ENCODE peak calls at places on chromosomes 12 and 14, in nine cellular contexts. V is right lobe of liver, R is breast epithelium, E is esophagus squamous epithelium, F is body of pancreas, W is IMR-90, D is stomach, L is A549, U is HCT116. Y is an unnamed sample. For H3K4me1, the result is how much of the 10 kb centered on the place peaks cover.

GRCh38 chr12:2804390-2805145 is 7.9 kb upstream of the ITFG2 start:
- DNase-seq in V (peak), R (no peak), E (no peak), F (peak), W (peak), D (no peak), L (no peak), U (no peak), Y (peak)

GRCh38 chr12:124938066-124938465 is 23.6 kb upstream of the UBC start:
- DNase-seq in V (no peak), R (no peak), E (no peak), F (no peak), W (no peak), D (no peak), L (no peak), U (no peak), Y (no peak)

GRCh38 chr12:113862570-113863454 is 103.3 kb downstream of the RBM19 start:
- DNase-seq in V (no peak), R (no peak), E (no peak), F (no peak), W (peak), D (no peak), L (peak), U (no peak), Y (no peak)

GRCh38 chr14:24483604-24484252 is 24.3 kb downstream of the CMA1 start:
- DNase-seq in V (no peak), R (no peak), E (no peak), F (no peak), W (peak), D (no peak), L (no peak), U (no peak), Y (no peak)

GRCh38 chr12:123119808-123120207 is 31.1 kb downstream of the PITPNM2 start:
- DNase-seq in V (no peak), R (no peak), E (no peak), F (no peak), W (no peak), D (no peak), L (no peak), U (no peak), Y (no peak)

GRCh38 chr14:52033131-52033642 is 35.7 kb downstream of the NID2 start:
- DNase-seq in V (no peak), R (no peak), E (no peak), F (peak), W (peak), D (no peak), L (no peak), U (no peak), Y (no peak)

GRCh38 chr14:93655078-93655750 is 133.1 kb downstream of the PRIMA1 start:
- DNase-seq in V (no peak), R (no peak), E (no peak), F (peak), W (peak), D (no peak), L (peak), U (peak), Y (peak)

GRCh38 chr12:30813741-30814687 is 59.3 kb upstream of the CAPRIN2 start:
- DNase-seq in V (no peak), R (no peak), E (no peak), F (no peak), W (peak), D (no peak), L (no peak), U (no peak), Y (no peak)

GRCh38 chr12:115984607-115985006 is 292.9 kb downstream of the MED13L start:
- DNase-seq in V (no peak), R (no peak), E (no peak), F (no peak), W (no peak), D (no peak), L (no peak), U (no peak), Y (no peak)

GRCh38 chr12:24993756-24994155 is 44.9 kb upstream of the BCAT1 start:
- DNase-seq in V (no peak), R (no peak), E (no peak), F (no peak), W (no peak), D (no peak), L (no peak), U (no peak), Y (no peak)

GRCh38 chr12:26054383-26054782 is 70.5 kb downstream of the BHLHE41 start:
- DNase-seq in V (no peak), R (no peak), E (no peak), F (no peak), W (no peak), D (no peak), L (no peak), U (no peak), Y (no peak)

GRCh38 chr14:40309124-40309523 is 876.9 kb upstream of the FBXO33 start:
- DNase-seq in V (no peak), R (no peak), E (no peak), F (no peak), W (no peak), D (no peak), L (no peak), U (no peak), Y (no peak)

GRCh38 chr12:106898001-106898966 is 57.4 kb upstream of the TMEM263 start:
- DNase-seq in V (no peak), R (no peak), E (no peak), F (no peak), W (no peak), D (no peak), L (no peak), U (no peak), Y (no peak)

GRCh38 chr12:90995041-90995440 is 9.7 kb downstream of the EPYC start:
- DNase-seq in V (no peak), R (no peak), E (no peak), F (no peak), W (no peak), D (no peak), L (no peak), U (no peak), Y (no peak)

GRCh38 chr14:104246401-104247335 is 108.3 kb downstream of the KIF26A start:
- DNase-seq in V (no peak), R (no peak), E (no peak), F (peak), W (no peak), D (peak), L (no peak), U (no peak), Y (peak)

GRCh38 chr14:78566017-78566858 is 396.1 kb downstream of the NRXN3 start:
- DNase-seq in V (peak), R (peak), E (no peak), F (peak), W (peak), D (peak), L (peak), U (peak), Y (peak)

GRCh38 chr12:123055281-123055766 is 74.8 kb downstream of the ARL6IP4 start:
- DNase-seq in V (no peak), R (no peak), E (no peak), F (no peak), W (no peak), D (no peak), L (no peak), U (no peak), Y (no peak)

GRCh38 chr14:24139272-24139934 is 2.0 kb downstream of the EMC9 start:
- DNase-seq in V (no peak), R (no peak), E (no peak), F (no peak), W (no peak), D (no peak), L (peak), U (no peak), Y (no peak)

GRCh38 chr14:73180385-73180805 is 44.1 kb downstream of the PSEN1 start:
- DNase-seq in V (no peak), R (no peak), E (no peak), F (no peak), W (peak), D (no peak), L (peak), U (no peak), Y (no peak)

GRCh38 chr12:57154804-57155434 is 7.5 kb upstream of the LRP1-AS start:
- DNase-seq in V (no peak), R (no peak), E (no peak), F (no peak), W (no peak), D (no peak), L (no peak), U (no peak), Y (no peak)

GRCh38 chr12:96208801-96209534 is 14.8 kb downstream of the ELK3 start:
- DNase-seq in V (no peak), R (no peak), E (no peak), F (no peak), W (no peak), D (no peak), L (no peak), U (no peak), Y (no peak)

GRCh38 chr14:104445086-104445485 is 134.5 kb upstream of the C14orf180 start:
- DNase-seq in V (no peak), R (no peak), E (no peak), F (no peak), W (no peak), D (peak), L (no peak), U (no peak), Y (no peak)

GRCh38 chr12:110932048-110932447 is 11.7 kb upstream of the MYL2 start:
- DNase-seq in V (no peak), R (no peak), E (no peak), F (no peak), W (no peak), D (no peak), L (peak), U (no peak), Y (no peak)

GRCh38 chr14:77303417-77304156 is 17.1 kb downstream of the POMT2 start:
- DNase-seq in V (no peak), R (no peak), E (no peak), F (no peak), W (peak), D (no peak), L (peak), U (peak), Y (no peak)

GRCh38 chr12:18998343-18999270 is 130.9 kb upstream of the PLEKHA5 start:
- DNase-seq in V (no peak), R (no peak), E (no peak), F (no peak), W (peak), D (no peak), L (peak), U (no peak), Y (no peak)

GRCh38 chr14:104505085-104506074 is 74.2 kb upstream of the C14orf180 start:
- DNase-seq in V (no peak), R (no peak), E (no peak), F (no peak), W (no peak), D (no peak), L (no peak), U (no peak), Y (no peak)

GRCh38 chr14:23562822-23563472 is 4.6 kb downstream of the AP1G2 start:
- DNase-seq in V (no peak), R (no peak), E (no peak), F (peak), W (peak), D (peak), L (peak), U (no peak), Y (no peak)

GRCh38 chr14:29805415-29806123 is 122.1 kb downstream of the PRKD1 start:
- DNase-seq in V (peak), R (no peak), E (no peak), F (peak), W (peak), D (peak), L (peak), U (no peak), Y (peak)

GRCh38 chr14:104221071-104221625 is 82.8 kb downstream of the KIF26A start:
- DNase-seq in V (peak), R (no peak), E (no peak), F (no peak), W (no peak), D (no peak), L (no peak), U (no peak), Y (no peak)

GRCh38 chr14:95265106-95266094 is 54.3 kb downstream of the CLMN start:
- DNase-seq in V (peak), R (no peak), E (no peak), F (peak), W (peak), D (peak), L (peak), U (peak), Y (peak)
- TF ChIP-seq POLR2A in V (peak), R (no peak), E (no peak), F (peak), W (no peak), D (no peak), L (no peak), U (no peak), Y (no peak)

GRCh38 chr12:48486261-48486660 is 4.0 kb downstream of the C12orf54 start:
- DNase-seq in V (no peak), R (no peak), E (no peak), F (no peak), W (no peak), D (no peak), L (no peak), U (no peak), Y (no peak)
- TF ChIP-seq CTCF in V (no peak), R (no peak), E (no peak), F (no peak), W (no peak), D (no peak), L (no peak), U (no peak), Y (no peak)

DNA sequence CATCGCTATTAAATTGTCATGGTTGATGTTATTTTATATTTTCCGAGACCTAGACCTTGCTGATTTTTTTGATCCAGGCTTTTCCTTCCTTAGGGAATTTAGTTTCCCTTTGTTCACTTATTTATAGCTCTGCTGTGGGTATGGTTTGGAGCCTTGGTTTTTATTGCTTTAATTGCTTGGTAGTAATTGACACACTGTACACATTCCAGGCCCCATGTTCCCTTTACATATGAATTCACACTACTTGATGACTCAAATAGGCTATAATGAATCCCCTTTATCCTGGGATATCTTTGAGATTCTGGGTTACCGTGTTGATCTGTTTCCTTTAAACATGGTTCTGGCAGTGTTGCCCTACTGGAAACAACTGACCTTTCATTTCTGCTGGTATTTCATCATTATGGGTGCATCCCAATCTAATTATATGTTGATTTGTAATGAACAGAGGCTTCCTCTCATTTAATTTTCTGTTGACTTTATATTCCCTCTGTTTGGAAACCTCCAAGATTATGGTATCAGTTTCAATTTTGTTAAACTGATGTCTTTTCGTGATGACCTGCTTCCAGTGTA is 423.9 kb downstream of the RAD51B start:
- DNase-seq in V (no peak), R (no peak), E (no peak), F (no peak), W (no peak), D (no peak), L (no peak), U (no peak), Y (no peak)
- H3K4me1 ChIP-seq in V (under half), R (under half), E (under half), F (half or more), W (under half), D (half or more), L (under half), U (under half), Y (under half)

DNA sequence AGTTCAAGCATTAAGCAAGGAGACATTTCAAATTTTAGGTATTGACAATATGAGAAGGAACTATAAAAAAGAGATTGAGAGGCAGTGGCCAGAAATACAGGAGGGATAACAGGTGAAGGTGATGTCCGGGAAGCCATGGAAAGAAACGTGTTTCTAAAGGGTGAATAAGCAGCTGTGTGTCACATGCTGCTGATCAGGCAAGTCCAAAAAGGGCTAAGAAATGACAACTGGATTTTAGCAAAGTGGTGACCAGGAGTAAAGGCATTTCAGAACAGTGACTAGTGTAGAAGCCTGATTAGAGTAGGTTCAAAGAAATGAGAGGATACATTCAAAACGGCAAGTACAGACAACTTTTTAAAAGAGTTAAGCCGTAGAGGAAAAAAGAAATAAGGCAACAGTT is 204.3 kb upstream of the DIO2 start:
- DNase-seq in V (no peak), R (no peak), E (no peak), F (no peak), W (no peak), D (no peak), L (no peak), U (no peak), Y (no peak)
- TF ChIP-seq POLR2A in V (no peak), R (no peak), E (no peak), F (no peak), W (no peak), D (no peak), L (no peak), U (no peak), Y (no peak)

DNA sequence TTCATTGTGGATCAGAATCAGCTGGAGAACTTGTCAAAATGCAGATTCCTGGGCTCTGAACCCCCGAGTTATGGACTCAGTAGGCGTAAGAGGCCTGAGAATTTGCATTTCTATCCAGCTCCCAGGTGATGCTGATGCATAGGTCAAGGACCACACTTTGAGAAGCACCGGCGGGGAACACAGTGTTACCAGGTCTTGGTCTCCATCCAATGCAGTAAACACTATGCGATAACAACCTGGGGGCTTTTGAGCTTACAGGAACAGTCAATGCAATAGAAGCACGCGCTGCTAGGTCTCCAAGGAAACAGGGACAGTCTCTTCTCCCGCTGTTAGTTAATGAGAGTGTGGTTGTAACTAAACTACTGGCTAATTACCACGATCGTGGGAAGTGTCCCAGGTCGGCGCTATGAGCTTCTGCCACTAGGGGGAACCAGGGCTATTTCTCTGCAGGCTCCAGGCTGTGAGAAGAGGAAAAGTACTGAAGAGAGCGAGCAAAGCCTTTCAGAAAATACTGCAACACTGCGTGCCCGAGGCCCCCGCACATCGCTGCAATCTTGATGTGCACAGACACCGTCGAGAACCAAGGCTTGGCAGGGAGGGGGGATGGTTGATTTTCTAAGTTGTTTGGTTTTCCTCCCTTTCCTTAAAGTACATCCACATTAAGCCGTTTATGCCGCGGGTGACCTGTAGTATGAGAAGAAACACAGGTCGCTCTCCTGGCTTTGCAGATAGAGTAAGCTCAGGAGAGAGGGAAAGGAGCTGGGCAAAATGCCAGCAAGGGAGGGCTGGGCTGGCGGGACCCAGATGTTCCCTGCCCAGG is 52.0 kb upstream of the KCNA1 start:
- DNase-seq in V (peak), R (peak), E (no peak), F (peak), W (peak), D (peak), L (peak), U (peak), Y (peak)
- TF ChIP-seq CTCF in V (peak), R (peak), E (peak), F (peak), W (peak), D (peak), L (peak), U (peak), Y (peak)

GRCh38 chr12:32229971-32230606 is 123.4 kb downstream of the BICD1 start:
- DNase-seq in V (no peak), R (no peak), E (no peak), F (no peak), W (no peak), D (no peak), L (no peak), U (no peak), Y (no peak)

GRCh38 chr12:32240210-32240609 is 133.6 kb downstream of the BICD1 start:
- DNase-seq in V (no peak), R (no peak), E (no peak), F (no peak), W (no peak), D (no peak), L (no peak), U (no peak), Y (no peak)

GRCh38 chr12:32233568-32233967 is 126.9 kb downstream of the BICD1 start:
- DNase-seq in V (no peak), R (no peak), E (no peak), F (no peak), W (no peak), D (no peak), L (no peak), U (no peak), Y (no peak)

GRCh38 chr12:32230607-32230982 is 123.9 kb downstream of the BICD1 start:
- DNase-seq in V (no peak), R (no peak), E (no peak), F (no peak), W (no peak), D (no peak), L (no peak), U (no peak), Y (no peak)

DNA sequence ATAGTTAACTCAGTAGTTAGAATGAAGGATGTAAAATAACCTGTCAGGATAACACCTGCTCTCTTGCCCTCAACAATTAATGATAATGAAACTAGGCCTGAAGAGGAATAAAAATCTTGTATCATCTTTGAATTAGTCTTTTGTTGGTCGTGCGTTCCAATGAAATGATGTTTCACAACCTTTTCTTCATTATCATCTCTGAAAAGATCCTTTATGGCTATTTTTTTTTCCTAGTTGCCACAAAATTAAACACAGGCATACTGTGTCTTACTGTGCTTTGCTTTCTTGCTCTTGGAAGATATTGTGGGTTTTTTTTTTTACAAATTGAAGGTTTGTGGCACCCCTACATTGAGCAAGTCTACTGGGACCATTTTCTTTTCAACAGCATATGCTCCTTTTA is 128.6 kb downstream of the BICD1 start:
- DNase-seq in V (no peak), R (no peak), E (no peak), F (no peak), W (no peak), D (no peak), L (no peak), U (no peak), Y (no peak)
- H3K4me1 ChIP-seq in V (under half), R (under half), E (under half), F (under half), W (under half), D (under half), L (under half), U (under half), Y (under half)

Y was measured in uterus.